ENCODE peak calls at places on chromosome 3, in four cellular contexts. One of them, this sample, is unnamed.

GRCh38 chr3:122030381-122031122 is 8.5 kb upstream of the ILDR1 start:
- DNase-seq in thyroid gland: no peak
- DNase-seq in colonic mucosa: no peak
- DNase-seq in NCI-H1930: no peak
- DNase-seq in this sample: no peak

GRCh38 chr3:25119682-25120081 is 308.4 kb upstream of the RARB start:
- DNase-seq in thyroid gland: no peak
- DNase-seq in colonic mucosa: no peak
- DNase-seq in NCI-H1930: no peak
- DNase-seq in this sample: no peak

GRCh38 chr3:31714512-31714894 is 181.8 kb downstream of the STT3B start:
- DNase-seq in thyroid gland: no peak
- DNase-seq in colonic mucosa: no peak
- DNase-seq in NCI-H1930: no peak
- DNase-seq in this sample: no peak

GRCh38 chr3:179652467-179653105 is at the start of gene USP13:
- DNase-seq in thyroid gland: peak; percentile 74
- DNase-seq in colonic mucosa: peak; percentile 55
- DNase-seq in NCI-H1930: peak; percentile 52
- DNase-seq in this sample: peak; percentile 61

GRCh38 chr3:21839592-21839991 is 88.6 kb upstream of the ZNF385D start:
- DNase-seq in thyroid gland: peak; percentile 17
- DNase-seq in colonic mucosa: no peak
- DNase-seq in NCI-H1930: no peak
- DNase-seq in this sample: no peak

GRCh38 chr3:111594205-111594604 is 941 bp downstream of the ZBED2 start:
- DNase-seq in thyroid gland: peak; percentile 69
- DNase-seq in colonic mucosa: no peak
- DNase-seq in NCI-H1930: no peak
- DNase-seq in this sample: no peak

GRCh38 chr3:157572559-157573270 is 69.5 kb upstream of the VEPH1 start:
- DNase-seq in thyroid gland: peak; percentile 33
- DNase-seq in colonic mucosa: peak; percentile 36
- DNase-seq in NCI-H1930: peak; percentile 6
- DNase-seq in this sample: no peak

GRCh38 chr3:117234321-117234720 is 524.7 kb downstream of the TUSC7 start:
- DNase-seq in thyroid gland: no peak
- DNase-seq in colonic mucosa: no peak
- DNase-seq in NCI-H1930: no peak
- DNase-seq in this sample: no peak

GRCh38 chr3:43180027-43180426 is 74.1 kb upstream of the POMGNT2 start:
- DNase-seq in thyroid gland: no peak
- DNase-seq in colonic mucosa: peak; percentile 61
- DNase-seq in NCI-H1930: no peak
- DNase-seq in this sample: no peak

GRCh38 chr3:106130384-106131084 is 261.7 kb upstream of the CBLB start:
- DNase-seq in thyroid gland: no peak
- DNase-seq in colonic mucosa: no peak
- DNase-seq in NCI-H1930: no peak
- DNase-seq in this sample: no peak

GRCh38 chr3:193114431-193115340 is 126.3 kb upstream of the PLAAT1 start:
- DNase-seq in thyroid gland: peak; percentile 38
- DNase-seq in colonic mucosa: no peak
- DNase-seq in NCI-H1930: no peak
- DNase-seq in this sample: no peak

GRCh38 chr3:25021816-25022215 is 406.2 kb upstream of the RARB start:
- DNase-seq in thyroid gland: no peak
- DNase-seq in colonic mucosa: no peak
- DNase-seq in NCI-H1930: no peak
- DNase-seq in this sample: no peak

GRCh38 chr3:168116279-168116678 is 20.6 kb upstream of the GOLIM4 start:
- DNase-seq in thyroid gland: peak; percentile 65
- DNase-seq in colonic mucosa: no peak
- DNase-seq in NCI-H1930: no peak
- DNase-seq in this sample: no peak

GRCh38 chr3:25582242-25582641 is 82.5 kb downstream of the TOP2B start:
- DNase-seq in thyroid gland: no peak
- DNase-seq in colonic mucosa: no peak
- DNase-seq in NCI-H1930: no peak
- DNase-seq in this sample: no peak

GRCh38 chr3:58835075-58835474 is 168.5 kb upstream of the FAM3D start:
- DNase-seq in thyroid gland: no peak
- DNase-seq in colonic mucosa: no peak
- DNase-seq in NCI-H1930: no peak
- DNase-seq in this sample: no peak

GRCh38 chr3:23923786-23924185 is 6.9 kb downstream of the RPL15 start:
- DNase-seq in thyroid gland: peak; percentile 11
- DNase-seq in colonic mucosa: no peak
- DNase-seq in NCI-H1930: no peak
- DNase-seq in this sample: no peak

GRCh38 chr3:17135696-17136095 is 250.9 kb downstream of the PLCL2 start:
- DNase-seq in thyroid gland: no peak
- DNase-seq in colonic mucosa: no peak
- DNase-seq in NCI-H1930: no peak
- DNase-seq in this sample: no peak

GRCh38 chr3:171803044-171803443 is 7.2 kb downstream of the PLD1 start:
- DNase-seq in thyroid gland: no peak
- DNase-seq in colonic mucosa: no peak
- DNase-seq in NCI-H1930: no peak
- DNase-seq in this sample: no peak

GRCh38 chr3:138249636-138250035 is 62.5 kb downstream of the ARMC8 start:
- DNase-seq in thyroid gland: no peak
- DNase-seq in colonic mucosa: no peak
- DNase-seq in NCI-H1930: no peak
- DNase-seq in this sample: no peak

GRCh38 chr3:18099611-18100010 is 325.5 kb downstream of the SATB1 start:
- DNase-seq in thyroid gland: no peak
- DNase-seq in colonic mucosa: no peak
- DNase-seq in NCI-H1930: no peak
- DNase-seq in this sample: no peak

GRCh38 chr3:72702997-72703396 is 145.2 kb downstream of the SHQ1 start:
- DNase-seq in thyroid gland: no peak
- DNase-seq in colonic mucosa: no peak
- DNase-seq in NCI-H1930: no peak
- DNase-seq in this sample: no peak

This sample was measured in stimulated activated CD4-positive, alpha-beta T cell treated with anti-CD3 and anti-CD28 coated beads, Interleukin-4, amount 100 ng/mL, for 1 hour.